ENCODE peak calls at places on chromosomes 3 and 15, in seven cellular contexts. C is HFFc6, O is T-helper 9 cell, N is T-helper 1 cell, I is amniotic stem cell, Q is DMS153, X is neural crest cell. Z is an unnamed sample.

GRCh38 chr3:146164071-146164470 is 3.1 kb upstream of the PLOD2 start:
- DNase-seq in C (no peak), O (no peak), N (no peak), I (no peak), Q (no peak), X (no peak), Z (no peak)

GRCh38 chr3:82834098-82834497 is 1072.7 kb upstream of the GBE1 start:
- DNase-seq in C (no peak), O (no peak), N (no peak), I (no peak), Q (no peak), X (no peak), Z (no peak)

GRCh38 chr15:52349062-52349700 is 53.6 kb upstream of the MYO5C start:
- DNase-seq in C (peak), O (no peak), N (no peak), I (no peak), Q (no peak), X (no peak), Z (no peak)

GRCh38 chr15:74989527-74989926 is 5.8 kb upstream of the SCAMP5 start:
- DNase-seq in C (no peak), O (no peak), N (no peak), I (no peak), Q (no peak), X (no peak), Z (no peak)

GRCh38 chr3:28191363-28191762 is 50.1 kb upstream of the CMC1 start:
- DNase-seq in C (no peak), O (no peak), N (no peak), I (no peak), Q (no peak), X (no peak), Z (no peak)

GRCh38 chr15:45522179-45522930 is at the start of gene SLC30A4:
- DNase-seq in C (peak), O (peak), N (peak), I (peak), Q (no peak), X (peak), Z (peak)

GRCh38 chr15:52021128-52021671 is 2.2 kb downstream of the MAPK6 start:
- DNase-seq in C (peak), O (peak), N (peak), I (peak), Q (no peak), X (no peak), Z (peak)

GRCh38 chr15:34213690-34214089 is 3.8 kb upstream of the KATNBL1 start:
- DNase-seq in C (no peak), O (no peak), N (no peak), I (no peak), Q (no peak), X (no peak), Z (no peak)

GRCh38 chr3:162134571-162134970 is 638.0 kb downstream of the OTOL1 start:
- DNase-seq in C (no peak), O (no peak), N (no peak), I (no peak), Q (no peak), X (no peak), Z (no peak)

GRCh38 chr15:83698294-83698693 is 44.4 kb downstream of the ADAMTSL3 start:
- DNase-seq in C (no peak), O (no peak), N (no peak), I (no peak), Q (no peak), X (no peak), Z (no peak)

GRCh38 chr3:129507181-129507831 is 21.1 kb upstream of the RHO start:
- DNase-seq in C (no peak), O (no peak), N (no peak), I (no peak), Q (no peak), X (no peak), Z (no peak)

GRCh38 chr15:97717806-97718205 is 242.7 kb upstream of the ARRDC4 start:
- DNase-seq in C (no peak), O (no peak), N (no peak), I (no peak), Q (no peak), X (no peak), Z (no peak)

GRCh38 chr3:63961891-63962290 is 49.7 kb upstream of the SCAANT1 start:
- DNase-seq in C (peak), O (no peak), N (no peak), I (no peak), Q (peak), X (no peak), Z (no peak)

GRCh38 chr3:10041034-10041433 is 14.8 kb downstream of the FANCD2 start:
- DNase-seq in C (no peak), O (no peak), N (no peak), I (no peak), Q (no peak), X (no peak), Z (no peak)

GRCh38 chr3:49120096-49120437 is 556 bp downstream of the USP19 start:
- DNase-seq in C (no peak), O (no peak), N (no peak), I (no peak), Q (no peak), X (no peak), Z (no peak)

GRCh38 chr3:135109681-135110080 is 314.6 kb downstream of the EPHB1 start:
- DNase-seq in C (no peak), O (no peak), N (no peak), I (no peak), Q (no peak), X (no peak), Z (no peak)